ENCODE peak calls at places on chromosomes 3 and 15, in five cellular contexts. One of them, this sample, is unnamed.

GRCh38 chr3:167125612-167126407 is 254.3 kb downstream of the ZBBX start:
- DNase-seq in foreskin fibroblast: no peak
- DNase-seq in A549: no peak
- DNase-seq in CD4-positive, alpha-beta memory T cell: no peak
- DNase-seq in tibial artery: no peak
- DNase-seq in this sample: no peak

GRCh38 chr3:169478566-169479313 is 184.8 kb downstream of the MECOM start:
- DNase-seq in foreskin fibroblast: no peak
- DNase-seq in A549: no peak
- DNase-seq in CD4-positive, alpha-beta memory T cell: no peak
- DNase-seq in tibial artery: no peak
- DNase-seq in this sample: no peak

GRCh38 chr3:122942937-122943827 is 84.4 kb downstream of the SEMA5B start:
- DNase-seq in foreskin fibroblast: peak
- DNase-seq in A549: peak
- DNase-seq in CD4-positive, alpha-beta memory T cell: no peak
- DNase-seq in tibial artery: peak
- DNase-seq in this sample: no peak

GRCh38 chr3:186722457-186722856 is 5.3 kb downstream of the KNG1 start:
- DNase-seq in foreskin fibroblast: no peak
- DNase-seq in A549: peak
- DNase-seq in CD4-positive, alpha-beta memory T cell: no peak
- DNase-seq in tibial artery: no peak
- DNase-seq in this sample: no peak

GRCh38 chr3:17183951-17184550 is 299.3 kb downstream of the PLCL2 start:
- DNase-seq in foreskin fibroblast: peak
- DNase-seq in A549: peak
- DNase-seq in CD4-positive, alpha-beta memory T cell: no peak
- DNase-seq in tibial artery: no peak
- DNase-seq in this sample: peak

GRCh38 chr15:100999369-100999768 is 80.2 kb downstream of the LRRK1 start:
- DNase-seq in foreskin fibroblast: peak
- DNase-seq in A549: no peak
- DNase-seq in CD4-positive, alpha-beta memory T cell: no peak
- DNase-seq in tibial artery: no peak
- DNase-seq in this sample: no peak

GRCh38 chr3:197809356-197810020 is 18.4 kb downstream of the LRCH3 start:
- DNase-seq in foreskin fibroblast: peak
- DNase-seq in A549: no peak
- DNase-seq in CD4-positive, alpha-beta memory T cell: no peak
- DNase-seq in tibial artery: no peak
- DNase-seq in this sample: no peak

GRCh38 chr3:132682201-132682600 is 22.1 kb downstream of the UBA5 start:
- DNase-seq in foreskin fibroblast: no peak
- DNase-seq in A549: no peak
- DNase-seq in CD4-positive, alpha-beta memory T cell: no peak
- DNase-seq in tibial artery: no peak
- DNase-seq in this sample: no peak

GRCh38 chr15:75389791-75390382 is 21.5 kb upstream of the MAN2C1 start:
- DNase-seq in foreskin fibroblast: no peak
- DNase-seq in A549: no peak
- DNase-seq in CD4-positive, alpha-beta memory T cell: no peak
- DNase-seq in tibial artery: no peak
- DNase-seq in this sample: no peak

GRCh38 chr15:99993681-99994131 is 260.5 kb upstream of the LYSMD4 start:
- DNase-seq in foreskin fibroblast: no peak
- DNase-seq in A549: no peak
- DNase-seq in CD4-positive, alpha-beta memory T cell: no peak
- DNase-seq in tibial artery: peak
- DNase-seq in this sample: no peak

GRCh38 chr3:171565133-171565532 is 104.9 kb upstream of the TNIK start:
- DNase-seq in foreskin fibroblast: no peak
- DNase-seq in A549: no peak
- DNase-seq in CD4-positive, alpha-beta memory T cell: no peak
- DNase-seq in tibial artery: no peak
- DNase-seq in this sample: no peak

GRCh38 chr3:29649815-29650547 is 369.1 kb downstream of the RBMS3 start:
- DNase-seq in foreskin fibroblast: peak
- DNase-seq in A549: no peak
- DNase-seq in CD4-positive, alpha-beta memory T cell: no peak
- DNase-seq in tibial artery: no peak
- DNase-seq in this sample: no peak

GRCh38 chr15:39680868-39681267 is 100.0 kb downstream of the THBS1 start:
- DNase-seq in foreskin fibroblast: no peak
- DNase-seq in A549: no peak
- DNase-seq in CD4-positive, alpha-beta memory T cell: no peak
- DNase-seq in tibial artery: no peak
- DNase-seq in this sample: peak

GRCh38 chr3:185583925-185584324 is 2.2 kb upstream of the SENP2 start:
- DNase-seq in foreskin fibroblast: no peak
- DNase-seq in A549: no peak
- DNase-seq in CD4-positive, alpha-beta memory T cell: no peak
- DNase-seq in tibial artery: no peak
- DNase-seq in this sample: no peak

GRCh38 chr15:98025237-98025636 is 64.7 kb downstream of the ARRDC4 start:
- DNase-seq in foreskin fibroblast: peak
- DNase-seq in A549: no peak
- DNase-seq in CD4-positive, alpha-beta memory T cell: no peak
- DNase-seq in tibial artery: no peak
- DNase-seq in this sample: no peak

GRCh38 chr15:89654311-89654761 is 931 bp downstream of the KIF7 start:
- DNase-seq in foreskin fibroblast: peak
- DNase-seq in A549: no peak
- DNase-seq in CD4-positive, alpha-beta memory T cell: no peak
- DNase-seq in tibial artery: peak
- DNase-seq in this sample: no peak

GRCh38 chr15:64247906-64248541 is 85.2 kb upstream of the PPIB start:
- DNase-seq in foreskin fibroblast: peak
- DNase-seq in A549: peak
- DNase-seq in CD4-positive, alpha-beta memory T cell: peak
- DNase-seq in tibial artery: no peak
- DNase-seq in this sample: peak

GRCh38 chr15:85280203-85280602 is 100.2 kb upstream of the AKAP13 start:
- DNase-seq in foreskin fibroblast: no peak
- DNase-seq in A549: no peak
- DNase-seq in CD4-positive, alpha-beta memory T cell: no peak
- DNase-seq in tibial artery: no peak
- DNase-seq in this sample: no peak

GRCh38 chr3:106262976-106263375 is 394.2 kb upstream of the CBLB start:
- DNase-seq in foreskin fibroblast: no peak
- DNase-seq in A549: no peak
- DNase-seq in CD4-positive, alpha-beta memory T cell: no peak
- DNase-seq in tibial artery: no peak
- DNase-seq in this sample: peak

GRCh38 chr3:9111349-9112265 is 137.8 kb downstream of the SRGAP3 start:
- DNase-seq in foreskin fibroblast: peak
- DNase-seq in A549: no peak
- DNase-seq in CD4-positive, alpha-beta memory T cell: no peak
- DNase-seq in tibial artery: peak
- DNase-seq in this sample: peak

GRCh38 chr3:77411990-77412389 is 372.1 kb downstream of the ROBO2 start:
- DNase-seq in foreskin fibroblast: peak
- DNase-seq in A549: no peak
- DNase-seq in CD4-positive, alpha-beta memory T cell: no peak
- DNase-seq in tibial artery: no peak
- DNase-seq in this sample: no peak

GRCh38 chr15:98433302-98433701 is 215.0 kb upstream of the IGF1R start:
- DNase-seq in foreskin fibroblast: no peak
- DNase-seq in A549: no peak
- DNase-seq in CD4-positive, alpha-beta memory T cell: no peak
- DNase-seq in tibial artery: no peak
- DNase-seq in this sample: no peak

GRCh38 chr3:32856355-32856889 is 38.6 kb downstream of the TRIM71 start:
- DNase-seq in foreskin fibroblast: no peak
- DNase-seq in A549: no peak
- DNase-seq in CD4-positive, alpha-beta memory T cell: no peak
- DNase-seq in tibial artery: no peak
- DNase-seq in this sample: no peak

DNA sequence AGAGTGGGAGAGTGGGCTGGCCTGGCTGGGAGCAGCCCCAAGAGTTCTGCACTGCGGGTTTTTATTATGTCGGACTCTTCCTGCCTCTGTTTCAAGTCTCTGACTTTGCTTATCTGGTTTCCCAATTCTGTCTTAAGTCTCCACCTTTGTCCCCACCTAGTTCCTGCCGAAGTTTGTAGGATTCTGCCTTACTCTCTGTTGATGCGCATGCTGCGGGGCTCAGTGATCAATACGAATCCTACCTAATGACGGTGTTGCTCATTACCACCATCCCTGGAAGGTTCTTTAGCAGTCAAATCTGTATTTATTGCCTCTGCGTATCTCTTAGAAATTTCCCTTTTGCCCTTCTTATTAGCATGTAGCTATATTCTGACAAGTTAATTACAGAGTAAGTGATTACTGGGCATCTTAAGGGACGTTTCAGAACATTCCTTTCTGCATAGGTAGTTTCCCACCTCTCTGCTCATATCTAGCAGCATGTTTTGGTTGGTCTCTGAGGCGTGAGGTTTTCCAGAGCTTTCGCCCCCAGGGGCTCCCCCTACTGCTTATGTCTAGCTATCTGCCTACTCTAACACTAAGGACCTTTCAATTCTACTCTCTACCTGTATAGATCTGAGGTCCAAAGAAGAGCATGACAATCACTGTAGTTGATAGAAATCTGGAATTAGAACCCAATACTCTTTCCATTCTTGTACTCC is 236.0 kb upstream of the EIF1B start:
- DNase-seq in foreskin fibroblast: no peak
- DNase-seq in A549: no peak
- DNase-seq in CD4-positive, alpha-beta memory T cell: no peak
- DNase-seq in tibial artery: no peak
- DNase-seq in this sample: no peak
- H3K4me3 ChIP-seq in foreskin fibroblast: no peak
- H3K4me3 ChIP-seq in A549: no peak
- H3K4me3 ChIP-seq in CD4-positive, alpha-beta memory T cell: no peak
- H3K4me3 ChIP-seq in tibial artery: no peak
- H3K4me3 ChIP-seq in this sample: no peak

GRCh38 chr3:31091748-31092147 is 197.3 kb upstream of the GADL1 start:
- DNase-seq in foreskin fibroblast: no peak
- DNase-seq in A549: no peak
- DNase-seq in CD4-positive, alpha-beta memory T cell: no peak
- DNase-seq in tibial artery: no peak
- DNase-seq in this sample: no peak

GRCh38 chr3:31094048-31094447 is 199.6 kb upstream of the GADL1 start:
- DNase-seq in foreskin fibroblast: no peak
- DNase-seq in A549: no peak
- DNase-seq in CD4-positive, alpha-beta memory T cell: no peak
- DNase-seq in tibial artery: no peak
- DNase-seq in this sample: no peak

GRCh38 chr3:31095254-31095653 is 200.8 kb upstream of the GADL1 start:
- DNase-seq in foreskin fibroblast: no peak
- DNase-seq in A549: no peak
- DNase-seq in CD4-positive, alpha-beta memory T cell: no peak
- DNase-seq in tibial artery: no peak
- DNase-seq in this sample: no peak

GRCh38 chr3:31092748-31093607 is 198.5 kb upstream of the GADL1 start:
- DNase-seq in foreskin fibroblast: no peak
- DNase-seq in A549: no peak
- DNase-seq in CD4-positive, alpha-beta memory T cell: no peak
- DNase-seq in tibial artery: no peak
- DNase-seq in this sample: no peak

DNA sequence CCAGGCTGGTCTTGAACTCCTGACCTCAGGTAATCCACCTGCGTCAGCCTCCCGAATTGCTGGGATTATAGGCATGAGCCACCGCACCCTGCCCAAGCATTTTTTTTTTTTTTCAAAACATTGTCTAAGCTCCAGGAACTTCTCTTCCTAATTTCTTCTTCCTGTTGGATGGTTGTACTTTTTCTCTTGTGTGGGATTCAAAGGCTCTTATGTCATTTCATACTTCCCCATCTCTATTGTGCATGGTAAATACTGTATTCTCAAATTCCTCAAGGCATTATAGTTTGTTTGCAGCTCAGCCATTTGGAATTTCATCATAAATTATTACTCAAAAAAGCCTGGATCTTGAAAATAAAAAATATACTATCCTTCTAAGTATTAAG is 199.1 kb upstream of the GADL1 start:
- DNase-seq in foreskin fibroblast: no peak
- DNase-seq in A549: no peak
- DNase-seq in CD4-positive, alpha-beta memory T cell: no peak
- DNase-seq in tibial artery: no peak
- DNase-seq in this sample: no peak
- H3K4me3 ChIP-seq in foreskin fibroblast: no peak
- H3K4me3 ChIP-seq in A549: no peak
- H3K4me3 ChIP-seq in CD4-positive, alpha-beta memory T cell: no peak
- H3K4me3 ChIP-seq in tibial artery: no peak
- H3K4me3 ChIP-seq in this sample: no peak

GRCh38 chr15:77066961-77067690 is 3.8 kb downstream of the TSPAN3 start:
- DNase-seq in foreskin fibroblast: no peak
- DNase-seq in A549: no peak
- DNase-seq in CD4-positive, alpha-beta memory T cell: no peak
- DNase-seq in tibial artery: no peak
- DNase-seq in this sample: no peak
- H3K4me3 ChIP-seq in foreskin fibroblast: no peak
- H3K4me3 ChIP-seq in A549: no peak
- H3K4me3 ChIP-seq in CD4-positive, alpha-beta memory T cell: no peak
- H3K4me3 ChIP-seq in tibial artery: no peak
- H3K4me3 ChIP-seq in this sample: no peak

GRCh38 chr15:45454825-45455224 is 67.7 kb downstream of the SLC30A4 start:
- DNase-seq in foreskin fibroblast: peak
- DNase-seq in A549: peak
- DNase-seq in CD4-positive, alpha-beta memory T cell: peak
- DNase-seq in tibial artery: no peak
- DNase-seq in this sample: peak

GRCh38 chr15:45457215-45457614 is 65.3 kb downstream of the SLC30A4 start:
- DNase-seq in foreskin fibroblast: no peak
- DNase-seq in A549: no peak
- DNase-seq in CD4-positive, alpha-beta memory T cell: no peak
- DNase-seq in tibial artery: no peak
- DNase-seq in this sample: no peak

GRCh38 chr15:45456212-45457106 is 66.1 kb downstream of the SLC30A4 start:
- DNase-seq in foreskin fibroblast: peak
- DNase-seq in A549: peak
- DNase-seq in CD4-positive, alpha-beta memory T cell: peak
- DNase-seq in tibial artery: no peak
- DNase-seq in this sample: peak

GRCh38 chr15:45457641-45458539 is 64.7 kb downstream of the SLC30A4 start:
- DNase-seq in foreskin fibroblast: peak
- DNase-seq in A549: peak
- DNase-seq in CD4-positive, alpha-beta memory T cell: peak
- DNase-seq in tibial artery: no peak
- DNase-seq in this sample: no peak

DNA sequence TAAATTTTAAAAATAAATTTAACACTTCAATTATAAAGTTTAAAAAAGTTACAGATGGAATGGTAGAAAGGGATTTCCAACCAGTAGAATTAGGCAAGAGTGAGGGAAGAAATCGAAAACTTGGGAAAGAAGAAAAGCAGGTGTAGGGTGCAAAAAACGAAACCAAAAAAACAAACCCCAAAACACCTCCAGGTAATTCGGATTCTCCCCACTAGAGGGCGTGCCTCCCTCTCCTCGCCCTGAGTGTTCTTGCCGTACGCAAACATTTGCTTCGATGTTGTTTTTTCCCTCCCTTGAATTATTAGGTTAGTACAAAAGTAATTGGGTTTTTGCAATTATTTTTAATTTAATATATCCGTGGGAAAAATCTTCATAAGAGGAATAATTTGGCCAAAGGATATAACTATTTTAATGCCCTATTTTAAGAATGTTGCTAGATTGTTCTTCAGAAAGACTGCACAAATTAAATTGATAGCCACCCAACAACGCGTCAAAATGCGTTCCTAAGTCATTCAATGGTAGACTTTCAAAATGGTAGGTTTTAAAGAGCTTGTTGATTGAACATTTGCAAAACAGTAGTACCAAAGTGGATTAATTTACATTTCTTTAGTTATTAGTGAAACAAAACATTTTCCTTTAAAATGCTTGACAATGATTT is 63.7 kb downstream of the SLC30A4 start:
- DNase-seq in foreskin fibroblast: no peak
- DNase-seq in A549: no peak
- DNase-seq in CD4-positive, alpha-beta memory T cell: peak
- DNase-seq in tibial artery: peak
- DNase-seq in this sample: no peak
- H3K4me3 ChIP-seq in foreskin fibroblast: peak
- H3K4me3 ChIP-seq in A549: peak
- H3K4me3 ChIP-seq in CD4-positive, alpha-beta memory T cell: no peak
- H3K4me3 ChIP-seq in tibial artery: peak
- H3K4me3 ChIP-seq in this sample: peak